ENCODE peak calls at places on chromosomes 13 and 19, in eight cellular contexts. One of them, this sample, is unnamed.

GRCh38 chr19:35755550-35756371 is 1.1 kb downstream of the HSPB6 start:
- DNase-seq in fibroblast of lung: no peak
- DNase-seq in vagina: no peak
- DNase-seq in pancreas: peak; percentile 64
- DNase-seq in esophagus muscularis mucosa: peak; percentile 95
- DNase-seq in GM12864: no peak
- DNase-seq in lung: no peak
- DNase-seq in cardiac muscle cell: no peak
- DNase-seq in this sample: no peak

GRCh38 chr19:44930088-44930487 is 11.9 kb upstream of the APOC4 start:
- DNase-seq in vagina: no peak
- DNase-seq in esophagus muscularis mucosa: no peak
- DNase-seq in pancreas: no peak
- DNase-seq in lung: no peak
- DNase-seq in GM12864: no peak
- DNase-seq in cardiac muscle cell: no peak
- DNase-seq in fibroblast of lung: no peak
- DNase-seq in this sample: no peak

GRCh38 chr19:58326914-58327726 is at the start of gene ZSCAN22:
- DNase-seq in lung: peak; percentile 96
- DNase-seq in fibroblast of lung: peak; percentile 96
- DNase-seq in pancreas: peak; percentile 96
- DNase-seq in GM12864: peak; percentile 86
- DNase-seq in esophagus muscularis mucosa: peak; percentile 99
- DNase-seq in vagina: no peak
- DNase-seq in cardiac muscle cell: peak; percentile 97
- DNase-seq in this sample: peak; percentile 73

GRCh38 chr19:39409886-39410619 is 2.4 kb upstream of the PLEKHG2 start:
- DNase-seq in lung: peak; percentile 75
- DNase-seq in GM12864: no peak
- DNase-seq in esophagus muscularis mucosa: no peak
- DNase-seq in pancreas: peak; percentile 75
- DNase-seq in vagina: no peak
- DNase-seq in cardiac muscle cell: peak; percentile 91
- DNase-seq in fibroblast of lung: peak; percentile 73
- DNase-seq in this sample: no peak

GRCh38 chr19:29384676-29385075 is 141.1 kb upstream of the VSTM2B start:
- DNase-seq in esophagus muscularis mucosa: no peak
- DNase-seq in vagina: no peak
- DNase-seq in cardiac muscle cell: no peak
- DNase-seq in GM12864: no peak
- DNase-seq in fibroblast of lung: no peak
- DNase-seq in pancreas: no peak
- DNase-seq in lung: no peak
- DNase-seq in this sample: no peak

GRCh38 chr13:22926176-22927007 is 254.4 kb upstream of the SGCG start:
- DNase-seq in esophagus muscularis mucosa: no peak
- DNase-seq in pancreas: no peak
- DNase-seq in vagina: no peak
- DNase-seq in GM12864: no peak
- DNase-seq in fibroblast of lung: peak; percentile 40
- DNase-seq in cardiac muscle cell: peak; percentile 2
- DNase-seq in lung: peak; percentile 79
- DNase-seq in this sample: no peak

GRCh38 chr13:107665926-107666458 is 549.3 kb downstream of the LIG4 start:
- DNase-seq in lung: no peak
- DNase-seq in fibroblast of lung: peak; percentile 11
- DNase-seq in cardiac muscle cell: no peak
- DNase-seq in esophagus muscularis mucosa: no peak
- DNase-seq in pancreas: no peak
- DNase-seq in GM12864: no peak
- DNase-seq in vagina: no peak
- DNase-seq in this sample: no peak

GRCh38 chr13:75359266-75359665 is 122.7 kb downstream of the TBC1D4 start:
- DNase-seq in vagina: no peak
- DNase-seq in esophagus muscularis mucosa: no peak
- DNase-seq in cardiac muscle cell: no peak
- DNase-seq in fibroblast of lung: peak; percentile 98
- DNase-seq in lung: no peak
- DNase-seq in pancreas: no peak
- DNase-seq in GM12864: no peak
- DNase-seq in this sample: no peak

GRCh38 chr13:22748866-22749586 is 431.8 kb upstream of the SGCG start:
- DNase-seq in pancreas: no peak
- DNase-seq in esophagus muscularis mucosa: no peak
- DNase-seq in lung: no peak
- DNase-seq in GM12864: no peak
- DNase-seq in cardiac muscle cell: no peak
- DNase-seq in fibroblast of lung: peak; percentile 8
- DNase-seq in vagina: no peak
- DNase-seq in this sample: no peak

GRCh38 chr19:8487137-8487851 is 15.1 kb downstream of the PRAM1 start:
- DNase-seq in lung: peak; percentile 61
- DNase-seq in vagina: no peak
- DNase-seq in esophagus muscularis mucosa: no peak
- DNase-seq in pancreas: peak; percentile 9
- DNase-seq in fibroblast of lung: no peak
- DNase-seq in GM12864: no peak
- DNase-seq in cardiac muscle cell: no peak
- DNase-seq in this sample: peak; percentile 96

GRCh38 chr13:24159362-24159761 is 1.2 kb upstream of the SPATA13 start:
- DNase-seq in pancreas: no peak
- DNase-seq in cardiac muscle cell: no peak
- DNase-seq in GM12864: no peak
- DNase-seq in lung: no peak
- DNase-seq in vagina: no peak
- DNase-seq in esophagus muscularis mucosa: no peak
- DNase-seq in fibroblast of lung: no peak
- DNase-seq in this sample: no peak

DNA sequence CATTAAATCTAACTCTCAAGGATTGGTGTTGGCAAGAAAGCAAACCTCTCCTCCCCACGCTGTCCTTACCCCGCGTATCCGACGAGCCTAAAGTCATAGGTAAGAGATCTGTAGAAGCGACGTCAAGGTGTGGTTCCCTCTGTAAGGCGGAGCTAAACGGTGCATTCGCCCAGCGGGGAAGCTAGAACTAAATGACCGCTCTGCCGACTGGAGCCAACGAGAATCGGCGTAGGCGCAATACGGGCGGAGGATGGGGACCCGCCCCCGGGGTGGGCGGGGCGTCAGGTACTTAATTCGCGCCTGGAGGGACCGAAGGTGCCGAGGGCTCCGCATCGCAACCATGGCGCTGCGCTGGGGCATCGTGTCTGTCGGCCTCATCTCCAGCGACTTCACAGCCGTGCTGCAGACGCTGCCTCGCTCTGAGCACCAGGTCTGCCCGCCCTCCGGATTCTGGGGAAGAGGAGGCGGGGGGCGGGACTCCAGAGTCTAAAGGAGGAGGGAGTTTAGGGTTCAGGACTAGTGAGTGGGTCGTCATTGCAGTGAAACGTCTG is at the start of gene DHDH:
- DNase-seq in esophagus muscularis mucosa: no peak
- DNase-seq in GM12864: no peak
- DNase-seq in lung: peak; percentile 89
- DNase-seq in cardiac muscle cell: peak; percentile 92
- DNase-seq in fibroblast of lung: peak; percentile 63
- DNase-seq in vagina: no peak
- DNase-seq in pancreas: peak; percentile 83
- DNase-seq in this sample: peak; percentile 75
- H3K4me3 ChIP-seq in esophagus muscularis mucosa: peak within 1 kb of the TSS; percentile 52
- H3K4me3 ChIP-seq in GM12864: peak within 1 kb of the TSS; percentile 45
- H3K4me3 ChIP-seq in lung: peak within 1 kb of the TSS; percentile 17
- H3K4me3 ChIP-seq in cardiac muscle cell: peak within 1 kb of the TSS; percentile 32
- H3K4me3 ChIP-seq in fibroblast of lung: peak within 1 kb of the TSS; percentile 46
- H3K4me3 ChIP-seq in vagina: peak within 1 kb of the TSS; percentile 42
- H3K4me3 ChIP-seq in pancreas: peak within 1 kb of the TSS; percentile 20
- H3K4me3 ChIP-seq in this sample: peak within 1 kb of the TSS; percentile 56

GRCh38 chr19:43775299-43775890 is 5.4 kb downstream of the KCNN4 start:
- DNase-seq in fibroblast of lung: no peak
- DNase-seq in lung: no peak
- DNase-seq in vagina: no peak
- DNase-seq in esophagus muscularis mucosa: no peak
- DNase-seq in cardiac muscle cell: no peak
- DNase-seq in pancreas: no peak
- DNase-seq in GM12864: no peak
- DNase-seq in this sample: no peak

GRCh38 chr19:43779147-43779819 is 1.5 kb downstream of the KCNN4 start:
- DNase-seq in vagina: no peak
- DNase-seq in lung: no peak
- DNase-seq in pancreas: no peak
- DNase-seq in cardiac muscle cell: no peak
- DNase-seq in GM12864: no peak
- DNase-seq in esophagus muscularis mucosa: no peak
- DNase-seq in fibroblast of lung: no peak
- DNase-seq in this sample: no peak

GRCh38 chr19:43776285-43776684 is 4.5 kb downstream of the KCNN4 start:
- DNase-seq in pancreas: no peak
- DNase-seq in fibroblast of lung: no peak
- DNase-seq in lung: no peak
- DNase-seq in vagina: no peak
- DNase-seq in GM12864: no peak
- DNase-seq in esophagus muscularis mucosa: no peak
- DNase-seq in cardiac muscle cell: no peak
- DNase-seq in this sample: no peak

GRCh38 chr19:43778651-43779050 is 2.1 kb downstream of the KCNN4 start:
- DNase-seq in vagina: no peak
- DNase-seq in esophagus muscularis mucosa: no peak
- DNase-seq in fibroblast of lung: no peak
- DNase-seq in GM12864: no peak
- DNase-seq in pancreas: no peak
- DNase-seq in lung: no peak
- DNase-seq in cardiac muscle cell: no peak
- DNase-seq in this sample: no peak

GRCh38 chr19:43777163-43777700 is 3.5 kb downstream of the KCNN4 start:
- DNase-seq in esophagus muscularis mucosa: no peak
- DNase-seq in pancreas: no peak
- DNase-seq in cardiac muscle cell: no peak
- DNase-seq in GM12864: no peak
- DNase-seq in fibroblast of lung: peak; percentile 82
- DNase-seq in vagina: no peak
- DNase-seq in lung: no peak
- DNase-seq in this sample: peak; percentile 85
- H3K4me3 ChIP-seq in esophagus muscularis mucosa: no peak overlapping the region
- H3K4me3 ChIP-seq in pancreas: no peak overlapping the region
- H3K4me3 ChIP-seq in cardiac muscle cell: no peak overlapping the region
- H3K4me3 ChIP-seq in GM12864: peak overlapping the region; percentile 54
- H3K4me3 ChIP-seq in fibroblast of lung: no peak overlapping the region
- H3K4me3 ChIP-seq in vagina: no peak overlapping the region
- H3K4me3 ChIP-seq in lung: no peak overlapping the region
- H3K4me3 ChIP-seq in this sample: peak overlapping the region; percentile 9

GRCh38 chr19:33800012-33800680 is 3.5 kb downstream of the KCTD15 start:
- DNase-seq in esophagus muscularis mucosa: no peak
- DNase-seq in pancreas: no peak
- DNase-seq in vagina: no peak
- DNase-seq in lung: no peak
- DNase-seq in cardiac muscle cell: no peak
- DNase-seq in fibroblast of lung: no peak
- DNase-seq in GM12864: no peak
- DNase-seq in this sample: no peak

GRCh38 chr19:33798701-33799111 is 2.0 kb downstream of the KCTD15 start:
- DNase-seq in pancreas: no peak
- DNase-seq in GM12864: no peak
- DNase-seq in fibroblast of lung: peak; percentile 57
- DNase-seq in lung: no peak
- DNase-seq in vagina: no peak
- DNase-seq in esophagus muscularis mucosa: no peak
- DNase-seq in cardiac muscle cell: peak; percentile 35
- DNase-seq in this sample: no peak

GRCh38 chr19:33796164-33797100 is at the start of gene KCTD15:
- DNase-seq in cardiac muscle cell: peak; percentile 74
- DNase-seq in GM12864: no peak
- DNase-seq in lung: no peak
- DNase-seq in esophagus muscularis mucosa: no peak
- DNase-seq in vagina: no peak
- DNase-seq in pancreas: peak; percentile 63
- DNase-seq in fibroblast of lung: peak; percentile 59
- DNase-seq in this sample: no peak

GRCh38 chr19:33799507-33799906 is 2.8 kb downstream of the KCTD15 start:
- DNase-seq in vagina: no peak
- DNase-seq in lung: no peak
- DNase-seq in GM12864: no peak
- DNase-seq in cardiac muscle cell: no peak
- DNase-seq in fibroblast of lung: no peak
- DNase-seq in pancreas: no peak
- DNase-seq in esophagus muscularis mucosa: no peak
- DNase-seq in this sample: no peak

GRCh38 chr19:33797821-33798633 is 1.4 kb downstream of the KCTD15 start:
- DNase-seq in esophagus muscularis mucosa: no peak
- DNase-seq in pancreas: peak; percentile 61
- DNase-seq in fibroblast of lung: peak; percentile 58
- DNase-seq in cardiac muscle cell: peak; percentile 81
- DNase-seq in lung: peak; percentile 47
- DNase-seq in vagina: no peak
- DNase-seq in GM12864: no peak
- DNase-seq in this sample: no peak
- H3K4me3 ChIP-seq in esophagus muscularis mucosa: peak overlapping the region; percentile 80
- H3K4me3 ChIP-seq in pancreas: peak overlapping the region; percentile 46
- H3K4me3 ChIP-seq in fibroblast of lung: peak overlapping the region; percentile 51
- H3K4me3 ChIP-seq in cardiac muscle cell: peak overlapping the region; percentile 78
- H3K4me3 ChIP-seq in lung: peak overlapping the region; percentile 18
- H3K4me3 ChIP-seq in vagina: peak overlapping the region; percentile 68
- H3K4me3 ChIP-seq in GM12864: no peak overlapping the region
- H3K4me3 ChIP-seq in this sample: no peak overlapping the region

GRCh38 chr19:43634877-43635560 is 4.6 kb downstream of the CADM4 start:
- DNase-seq in pancreas: no peak
- DNase-seq in GM12864: no peak
- DNase-seq in vagina: no peak
- DNase-seq in cardiac muscle cell: peak; percentile 45
- DNase-seq in esophagus muscularis mucosa: no peak
- DNase-seq in fibroblast of lung: no peak
- DNase-seq in lung: no peak
- DNase-seq in this sample: no peak

GRCh38 chr19:43633520-43633919 is 6.1 kb downstream of the CADM4 start:
- DNase-seq in GM12864: no peak
- DNase-seq in esophagus muscularis mucosa: no peak
- DNase-seq in vagina: no peak
- DNase-seq in fibroblast of lung: no peak
- DNase-seq in lung: no peak
- DNase-seq in pancreas: no peak
- DNase-seq in cardiac muscle cell: no peak
- DNase-seq in this sample: no peak

GRCh38 chr19:43636121-43636683 is 3.4 kb downstream of the CADM4 start:
- DNase-seq in lung: no peak
- DNase-seq in GM12864: no peak
- DNase-seq in pancreas: no peak
- DNase-seq in esophagus muscularis mucosa: no peak
- DNase-seq in fibroblast of lung: peak; percentile 47
- DNase-seq in cardiac muscle cell: no peak
- DNase-seq in vagina: no peak
- DNase-seq in this sample: no peak

GRCh38 chr19:43634068-43634467 is 5.6 kb downstream of the CADM4 start:
- DNase-seq in fibroblast of lung: no peak
- DNase-seq in lung: no peak
- DNase-seq in esophagus muscularis mucosa: no peak
- DNase-seq in cardiac muscle cell: no peak
- DNase-seq in pancreas: no peak
- DNase-seq in GM12864: no peak
- DNase-seq in vagina: no peak
- DNase-seq in this sample: no peak

DNA sequence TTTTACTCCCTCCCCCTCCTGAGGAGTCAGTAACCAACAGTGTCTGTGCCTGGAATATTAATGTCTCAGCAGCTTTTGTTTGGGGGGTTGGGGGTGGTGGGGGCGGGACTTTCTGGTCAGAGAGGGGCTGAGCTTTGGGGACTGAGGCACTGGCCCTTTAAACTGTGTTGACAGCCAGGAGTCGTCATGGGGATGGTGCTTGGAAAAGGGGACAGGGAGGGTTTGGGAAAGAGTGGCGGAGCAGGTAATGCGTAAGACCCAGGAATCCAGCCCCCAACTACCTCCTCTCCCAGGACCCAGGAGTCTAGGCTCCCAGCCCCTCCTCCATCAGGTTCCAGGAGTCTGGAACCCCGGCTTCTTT is 5.2 kb downstream of the CADM4 start:
- DNase-seq in vagina: no peak
- DNase-seq in fibroblast of lung: no peak
- DNase-seq in pancreas: no peak
- DNase-seq in GM12864: no peak
- DNase-seq in esophagus muscularis mucosa: no peak
- DNase-seq in cardiac muscle cell: no peak
- DNase-seq in lung: no peak
- DNase-seq in this sample: no peak
- H3K4me3 ChIP-seq in vagina: no peak overlapping the region
- H3K4me3 ChIP-seq in fibroblast of lung: no peak overlapping the region
- H3K4me3 ChIP-seq in pancreas: no peak overlapping the region
- H3K4me3 ChIP-seq in GM12864: no peak overlapping the region
- H3K4me3 ChIP-seq in esophagus muscularis mucosa: peak overlapping the region; percentile 32
- H3K4me3 ChIP-seq in cardiac muscle cell: peak overlapping the region; percentile 9
- H3K4me3 ChIP-seq in lung: no peak overlapping the region
- H3K4me3 ChIP-seq in this sample: no peak overlapping the region